ENCODE peak calls at places on chromosomes 11 and 22, in five cellular contexts. G, O, X, A and F are unnamed samples.

GRCh38 chr22:49763696-49764095 is 64.0 kb downstream of the BRD1 start:
- DNase-seq in G (no peak), O (no peak), X (peak; percentile 50), A (peak; percentile 54), F (no peak)

GRCh38 chr22:50269573-50270301 is 443 bp downstream of the MAPK11 start:
- DNase-seq in G (no peak), O (peak; percentile 59), X (no peak), A (no peak), F (no peak)

GRCh38 chr22:30004101-30004500 is 76.2 kb upstream of the HORMAD2 start:
- DNase-seq in G (no peak), O (no peak), X (no peak), A (no peak), F (no peak)

GRCh38 chr11:97611345-97611744 is 1221.5 kb downstream of the JRKL start:
- DNase-seq in G (no peak), O (no peak), X (no peak), A (no peak), F (no peak)

GRCh38 chr11:125404811-125405481 is 91.1 kb downstream of the FEZ1 start:
- DNase-seq in G (peak; percentile 67), O (peak; percentile 33), X (peak; percentile 76), A (peak; percentile 83), F (peak; percentile 42)

GRCh38 chr22:28736296-28737155 is 5.1 kb downstream of the CHEK2 start:
- DNase-seq in G (no peak), O (no peak), X (no peak), A (no peak), F (no peak)

GRCh38 chr22:39833610-39834009 is 60.0 kb downstream of the ENTHD1 start:
- DNase-seq in G (no peak), O (no peak), X (no peak), A (no peak), F (no peak)

GRCh38 chr22:46070722-46071450 is 79.4 kb upstream of the PPARA start:
- DNase-seq in G (peak; percentile 58), O (peak; percentile 44), X (peak; percentile 81), A (peak; percentile 86), F (peak; percentile 82)

GRCh38 chr11:2912498-2912897 is 16.7 kb downstream of the PHLDA2 start:
- DNase-seq in G (peak; percentile 91), O (no peak), X (no peak), A (peak; percentile 97), F (no peak)

GRCh38 chr11:2806351-2807058 is 79.1 kb downstream of the CDKN1C start:
- DNase-seq in G (peak; percentile 26), O (no peak), X (peak; percentile 68), A (peak; percentile 71), F (peak; percentile 41)

GRCh38 chr11:729492-730074 is 17.7 kb upstream of the TALDO1 start:
- DNase-seq in G (no peak), O (no peak), X (no peak), A (peak; percentile 75), F (no peak)

GRCh38 chr11:19952101-19952605 is 208.1 kb downstream of the DBX1 start:
- DNase-seq in G (no peak), O (no peak), X (no peak), A (no peak), F (no peak)

GRCh38 chr22:24435323-24435645 is 7.9 kb downstream of the ADORA2A start:
- DNase-seq in G (no peak), O (peak; percentile 33), X (no peak), A (no peak), F (no peak)

GRCh38 chr11:111585371-111585770 is 16.9 kb upstream of the SIK2 start:
- DNase-seq in G (no peak), O (no peak), X (no peak), A (no peak), F (no peak)

GRCh38 chr11:65430406-65431217 is 8.0 kb downstream of the NEAT1 start:
- DNase-seq in G (no peak), O (peak; percentile 66), X (peak; percentile 58), A (no peak), F (no peak)

GRCh38 chr11:34565417-34566208 is 52.0 kb upstream of the ELF5 start:
- DNase-seq in G (no peak), O (peak; percentile 5), X (no peak), A (no peak), F (no peak)

GRCh38 chr22:48950151-48950915 is 877.3 kb downstream of the BRD1 start:
- DNase-seq in G (peak; percentile 27), O (no peak), X (peak; percentile 58), A (no peak), F (peak; percentile 34)

GRCh38 chr11:123356539-123356938 is 73.5 kb upstream of the GRAMD1B start:
- DNase-seq in G (no peak), O (no peak), X (no peak), A (no peak), F (no peak)

GRCh38 chr11:70476669-70477068 is 78.3 kb downstream of the CTTN start:
- DNase-seq in G (no peak), O (no peak), X (no peak), A (peak; percentile 58), F (no peak)

GRCh38 chr11:119319136-119319701 is 2.3 kb upstream of the MCAM start:
- DNase-seq in G (peak; percentile 26), O (no peak), X (no peak), A (no peak), F (no peak)

GRCh38 chr11:119317592-119318239 is 786 bp upstream of the MCAM start:
- DNase-seq in G (no peak), O (no peak), X (no peak), A (no peak), F (no peak)

GRCh38 chr11:119318240-119319135 is 1.6 kb upstream of the MCAM start:
- DNase-seq in G (no peak), O (peak; percentile 67), X (peak; percentile 87), A (no peak), F (peak; percentile 49)

GRCh38 chr11:119320593-119321524 is 3.9 kb upstream of the MCAM start:
- DNase-seq in G (peak; percentile 39), O (peak; percentile 65), X (peak; percentile 92), A (peak; percentile 87), F (peak; percentile 81)

DNA sequence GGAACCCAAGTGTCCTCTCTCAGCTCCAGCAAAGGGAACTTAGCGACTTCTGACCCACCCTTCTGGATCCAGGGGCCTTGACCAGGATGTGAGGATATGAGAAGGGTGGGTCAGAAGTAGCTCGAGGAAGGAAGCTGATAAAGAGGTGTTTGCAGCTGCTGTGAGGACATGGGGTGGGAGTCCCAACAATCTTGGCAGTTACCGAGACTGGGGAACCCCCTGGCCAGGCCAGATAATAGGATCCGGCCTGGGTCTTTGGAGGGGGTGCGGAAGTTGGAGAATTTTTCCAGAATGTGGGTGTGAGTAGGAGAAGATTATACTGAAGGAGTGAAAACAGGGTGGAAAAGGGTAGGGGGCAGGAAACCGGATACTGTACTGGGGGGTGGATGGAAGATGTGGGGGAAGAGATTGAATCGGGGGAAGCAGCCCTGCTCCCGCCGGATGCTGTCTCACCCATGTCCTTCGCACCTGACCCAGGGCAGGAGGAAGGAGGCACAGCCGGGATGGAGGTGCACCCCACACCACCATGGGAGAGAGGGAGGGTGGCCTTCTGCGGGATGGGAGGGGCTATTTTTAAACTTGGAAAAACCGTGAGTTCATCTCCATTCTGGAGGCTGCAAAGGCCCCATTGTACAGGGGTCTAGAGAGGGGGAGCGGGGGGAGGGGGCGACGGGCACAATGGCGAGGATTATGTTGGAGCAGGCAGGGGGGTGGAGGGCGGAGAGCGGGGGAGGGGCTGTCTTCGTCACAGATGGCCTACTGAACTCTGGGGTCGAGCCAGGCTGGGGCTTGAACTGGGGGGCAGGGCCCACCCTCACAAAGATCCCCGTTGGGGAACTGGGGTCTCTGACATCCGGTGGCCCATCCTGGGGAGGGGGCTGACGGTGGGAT is 3.0 kb upstream of the MCAM start:
- DNase-seq in G (peak; percentile 27), O (no peak), X (peak; percentile 71), A (peak; percentile 81), F (no peak)
- H3K27ac ChIP-seq in G (peak overlapping the region; percentile 87), O (no peak overlapping the region), X (peak overlapping the region; percentile 93), A (peak overlapping the region; percentile 78), F (peak overlapping the region; percentile 87)

DNA sequence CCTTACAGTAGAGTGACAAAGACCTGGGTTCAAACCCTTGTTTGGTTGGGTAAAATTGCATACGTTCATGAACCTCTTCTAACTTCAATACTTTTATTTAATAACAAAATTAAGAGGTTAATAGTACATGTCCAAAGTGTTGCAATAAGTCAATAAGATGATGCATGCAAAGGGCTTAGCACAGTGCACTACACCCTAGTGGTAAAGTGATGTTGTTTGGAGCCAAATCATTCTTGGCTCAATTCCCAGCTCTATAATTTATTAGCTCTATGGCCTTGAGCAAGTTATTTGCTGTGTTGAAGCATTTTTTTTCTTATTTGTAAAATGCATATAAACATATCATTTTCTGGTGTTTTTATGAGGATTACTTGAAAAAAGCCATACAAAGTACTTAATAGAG is 945.3 kb downstream of the LRRC4C start:
- DNase-seq in G (no peak), O (no peak), X (no peak), A (no peak), F (no peak)
- H3K4me3 ChIP-seq in G (no peak overlapping the region), O (no peak overlapping the region), X (no peak overlapping the region), A (no peak overlapping the region), F (no peak overlapping the region)

GRCh38 chr11:72102946-72103753 is at the start of gene LAMTOR1:
- DNase-seq in G (peak; percentile 100), O (peak; percentile 99), X (peak; percentile 100), A (peak; percentile 100), F (peak; percentile 99)
- TF ChIP-seq CTCF in G (peak; percentile 12), O (peak; percentile 40), X (peak; percentile 72), A (peak; percentile 12), F (peak; percentile 71)

GRCh38 chr22:21920341-21921183 is 32.1 kb downstream of the PPM1F start:
- DNase-seq in G (no peak), O (no peak), X (no peak), A (no peak), F (no peak)

GRCh38 chr22:21921184-21921721 is 31.4 kb downstream of the PPM1F start:
- DNase-seq in G (no peak), O (no peak), X (no peak), A (no peak), F (no peak)

GRCh38 chr22:21922370-21923162 is 30.1 kb downstream of the PPM1F start:
- DNase-seq in G (no peak), O (no peak), X (no peak), A (peak; percentile 63), F (no peak)

GRCh38 chr22:21921729-21922128 is 30.9 kb downstream of the PPM1F start:
- DNase-seq in G (no peak), O (no peak), X (no peak), A (peak; percentile 61), F (no peak)

GRCh38 chr22:21923163-21923561 is 29.5 kb downstream of the PPM1F start:
- DNase-seq in G (no peak), O (no peak), X (no peak), A (no peak), F (no peak)
- H3K27ac ChIP-seq in G (no peak overlapping the region), O (no peak overlapping the region), X (no peak overlapping the region), A (no peak overlapping the region), F (no peak overlapping the region)

GRCh38 chr11:37353192-37353591 is 755.2 kb upstream of the RAG2 start:
- DNase-seq in G (no peak), O (no peak), X (no peak), A (no peak), F (no peak)

DNA sequence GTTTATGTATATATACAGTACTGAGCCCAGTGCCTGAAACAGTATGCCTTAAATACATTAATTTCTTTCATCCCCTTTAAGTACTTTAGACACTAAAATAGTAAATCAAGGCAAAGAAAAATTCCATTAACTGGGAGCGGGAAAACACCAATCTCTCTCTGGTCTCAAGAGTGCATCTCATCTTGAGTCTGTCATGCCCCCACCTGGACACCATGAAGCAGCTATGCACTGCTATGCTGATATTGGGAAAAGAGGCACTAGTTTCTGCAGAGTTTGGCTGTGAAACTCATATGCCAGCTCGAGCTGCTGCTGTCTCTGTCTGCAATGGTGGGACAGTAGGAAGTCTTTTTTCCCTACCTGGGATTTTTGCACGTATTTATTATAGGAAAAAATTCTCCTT is 754.4 kb upstream of the RAG2 start:
- DNase-seq in G (no peak), O (no peak), X (no peak), A (no peak), F (no peak)
- H3K4me3 ChIP-seq in G (no peak overlapping the region), O (no peak overlapping the region), X (no peak overlapping the region), A (no peak overlapping the region), F (no peak overlapping the region)

GRCh38 chr11:38824573-38824972 is 2226.5 kb upstream of the RAG2 start:
- DNase-seq in G (no peak), O (no peak), X (no peak), A (no peak), F (no peak)
- TF ChIP-seq CTCF in G (no peak), O (peak; percentile 48), X (no peak), A (no peak), F (no peak)